ENCODE peak calls at places on chromosomes 5 and 9, in seven cellular contexts. L is HepG2, H is HCT116, N is Panc1, W is K562, K is GM12878, E is H1. M is an unnamed sample.

GRCh38 chr9:92631452-92632211 is 38.3 kb downstream of the IPPK start:
- DNase-seq in W (no peak), L (no peak), K (peak), E (no peak), H (no peak), N (no peak), M (no peak)

GRCh38 chr5:179558912-179559279 is 8.5 kb downstream of the RUFY1 start:
- DNase-seq in H (no peak), W (no peak), N (no peak), L (peak), K (no peak), E (no peak), M (peak)

GRCh38 chr9:5500441-5501235 is 9.7 kb upstream of the PDCD1LG2 start:
- DNase-seq in W (no peak), K (no peak), L (no peak), N (no peak), E (no peak), H (no peak), M (peak)

GRCh38 chr9:137619240-137620090 is 660 bp downstream of the EHMT1 start:
- DNase-seq in N (no peak), E (no peak), L (no peak), K (no peak), H (no peak), W (no peak), M (no peak)

GRCh38 chr5:180090098-180090768 is 18.7 kb upstream of the RNF130 start:
- DNase-seq in L (peak), H (peak), K (no peak), E (peak), N (no peak), W (peak), M (peak)

GRCh38 chr5:167730121-167730520 is 561.3 kb upstream of the WWC1 start:
- DNase-seq in H (no peak), L (no peak), W (no peak), N (no peak), K (no peak), E (no peak), M (no peak)

GRCh38 chr5:135264451-135265445 is 134.3 kb downstream of the MACROH2A1 start:
- DNase-seq in N (no peak), K (no peak), L (no peak), E (no peak), H (no peak), W (no peak), M (no peak)

GRCh38 chr5:8568858-8569257 is 699.9 kb downstream of the MTRR start:
- DNase-seq in W (no peak), N (no peak), L (no peak), K (no peak), E (no peak), H (no peak), M (no peak)

GRCh38 chr5:150058480-150059126 is 27.8 kb downstream of the CSF1R start:
- DNase-seq in K (no peak), E (no peak), L (no peak), H (no peak), N (no peak), W (peak), M (peak)

GRCh38 chr5:74851684-74852353 is 14.4 kb downstream of the FAM169A start:
- DNase-seq in H (no peak), W (no peak), N (no peak), L (no peak), E (no peak), K (peak), M (no peak)

GRCh38 chr5:116559673-116560164 is 14.9 kb downstream of the SEMA6A start:
- DNase-seq in W (no peak), K (no peak), L (no peak), H (no peak), N (no peak), E (no peak), M (no peak)
- TF ChIP-seq SIN3A in W (no peak), K (no peak), L (no peak), H (no peak), N (no peak), E (no peak), M (no peak)

DNA sequence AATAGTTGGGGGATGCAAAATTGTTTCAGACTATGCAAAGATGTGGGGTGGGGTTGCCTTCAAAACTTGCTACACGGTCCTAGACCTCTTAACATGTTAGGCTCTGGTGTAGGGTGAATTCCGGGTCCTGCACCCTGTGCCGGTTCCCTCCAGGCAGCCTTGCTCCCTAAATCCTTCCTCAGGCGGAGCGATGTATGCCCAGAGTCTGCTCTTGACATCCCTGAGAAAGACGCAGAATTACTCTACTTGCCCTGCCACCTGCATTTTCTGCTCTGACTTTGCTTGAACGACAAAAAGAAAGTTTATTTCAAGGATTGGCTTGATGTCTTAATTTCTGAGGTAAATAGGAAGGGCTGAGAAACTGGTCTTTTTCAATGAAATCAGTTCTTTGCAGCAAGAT is 691 bp downstream of the THBS4 start:
- DNase-seq in E (no peak), H (no peak), W (no peak), N (no peak), K (no peak), L (no peak), M (peak)
- TF ChIP-seq SIN3A in E (no peak), H (no peak), W (no peak), N (no peak), K (no peak), L (no peak), M (no peak)

GRCh38 chr5:102241809-102242421 is 54.2 kb downstream of the SLCO4C1 start:
- DNase-seq in K (no peak), H (no peak), E (no peak), W (no peak), N (no peak), L (no peak), M (no peak)

GRCh38 chr5:102243213-102243612 is 52.9 kb downstream of the SLCO4C1 start:
- DNase-seq in E (no peak), K (no peak), N (no peak), L (no peak), H (no peak), W (no peak), M (no peak)
- TF ChIP-seq SIN3A in E (no peak), K (no peak), N (no peak), L (no peak), H (no peak), W (no peak), M (no peak)

GRCh38 chr5:15245913-15246312 is 254.1 kb upstream of the FBXL7 start:
- DNase-seq in N (no peak), H (no peak), K (no peak), L (no peak), W (no peak), E (no peak), M (no peak)

GRCh38 chr5:15254607-15255006 is 245.4 kb upstream of the FBXL7 start:
- DNase-seq in W (no peak), K (no peak), E (no peak), H (no peak), L (no peak), N (no peak), M (no peak)

GRCh38 chr5:15252331-15252730 is 247.6 kb upstream of the FBXL7 start:
- DNase-seq in H (no peak), E (no peak), N (no peak), L (no peak), K (no peak), W (no peak), M (no peak)

GRCh38 chr5:15248731-15249130 is 251.2 kb upstream of the FBXL7 start:
- DNase-seq in E (no peak), H (no peak), N (no peak), W (no peak), L (no peak), K (no peak), M (no peak)

DNA sequence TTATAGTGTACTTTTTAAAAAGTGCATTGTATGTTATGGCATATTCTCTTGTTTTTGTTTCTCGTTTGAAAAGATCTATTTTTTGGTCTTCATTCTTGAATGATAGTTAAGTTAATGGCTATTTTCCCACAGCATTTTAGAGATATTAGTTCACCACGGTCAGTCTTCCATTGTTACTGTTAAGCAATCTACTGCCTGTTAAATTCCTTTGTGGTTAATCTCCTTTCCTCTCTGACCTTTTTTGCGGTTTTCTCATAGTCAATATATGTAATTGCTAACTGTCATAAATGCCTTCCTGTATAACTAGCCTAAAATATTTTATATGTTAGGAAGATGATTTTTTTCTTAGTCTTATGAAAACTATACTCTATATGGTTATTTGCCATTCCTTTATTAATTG is 250.8 kb upstream of the FBXL7 start:
- DNase-seq in K (no peak), L (no peak), H (no peak), E (no peak), W (no peak), N (peak), M (no peak)
- TF ChIP-seq SIN3A in K (no peak), L (no peak), H (no peak), E (no peak), W (no peak), N (no peak), M (no peak)

GRCh38 chr9:135524130-135524861 is 3.1 kb downstream of the LCN1 start:
- DNase-seq in L (no peak), E (no peak), N (no peak), K (no peak), W (peak), H (no peak), M (no peak)

GRCh38 chr9:135523521-135524129 is 2.4 kb downstream of the LCN1 start:
- DNase-seq in K (no peak), H (no peak), L (no peak), W (peak), E (no peak), N (no peak), M (no peak)

GRCh38 chr9:135526730-135527571 is 5.7 kb downstream of the LCN1 start:
- DNase-seq in N (no peak), H (no peak), E (no peak), W (peak), K (no peak), L (peak), M (no peak)

GRCh38 chr9:135526089-135526729 is 5.0 kb downstream of the LCN1 start:
- DNase-seq in K (no peak), E (no peak), H (no peak), N (no peak), L (no peak), W (no peak), M (no peak)

DNA sequence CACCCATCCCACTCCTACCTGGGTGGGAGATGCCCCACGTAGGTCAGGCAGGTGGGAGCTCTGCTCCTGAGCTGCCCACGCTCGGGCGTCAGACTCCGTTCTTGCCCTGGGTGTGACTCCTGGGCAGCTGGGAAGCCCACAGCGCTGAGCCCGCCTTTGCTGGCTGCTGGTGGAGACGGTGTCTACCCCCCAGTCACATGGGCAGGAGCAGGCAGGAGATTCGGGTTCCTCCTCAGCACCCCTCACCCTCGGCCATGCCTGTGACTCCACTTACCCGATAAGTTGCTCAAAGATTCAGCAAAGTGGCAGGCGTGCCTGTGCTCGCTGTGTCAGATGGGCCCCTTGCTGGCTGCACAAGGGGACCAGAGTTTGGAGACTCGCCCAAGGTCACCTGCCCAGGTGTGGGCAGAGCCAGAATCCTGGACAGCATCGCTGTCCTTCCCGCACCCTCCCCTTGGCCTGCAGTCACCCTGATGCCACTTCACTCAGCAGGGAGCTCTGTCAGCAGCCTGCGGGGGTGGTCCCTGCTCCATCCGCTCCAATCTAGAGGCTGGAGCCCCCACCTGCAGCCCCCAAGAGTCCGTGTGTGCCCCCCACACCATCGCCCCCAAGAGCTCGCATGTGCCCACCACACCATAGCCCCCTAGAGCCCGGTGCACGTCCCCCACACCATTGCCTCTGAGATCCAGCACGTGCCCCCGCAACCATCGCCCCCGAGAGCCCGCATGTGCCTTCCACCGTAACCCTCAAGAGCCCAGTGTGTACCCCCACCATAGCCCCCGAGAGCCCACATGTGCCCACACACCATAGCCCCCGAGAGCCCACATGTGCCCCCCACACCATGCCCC is 4.2 kb downstream of the LCN1 start:
- DNase-seq in L (no peak), H (no peak), W (no peak), E (no peak), N (no peak), K (no peak), M (no peak)
- TF ChIP-seq SIN3A in L (no peak), H (no peak), W (no peak), E (no peak), N (no peak), K (no peak), M (no peak)

DNA sequence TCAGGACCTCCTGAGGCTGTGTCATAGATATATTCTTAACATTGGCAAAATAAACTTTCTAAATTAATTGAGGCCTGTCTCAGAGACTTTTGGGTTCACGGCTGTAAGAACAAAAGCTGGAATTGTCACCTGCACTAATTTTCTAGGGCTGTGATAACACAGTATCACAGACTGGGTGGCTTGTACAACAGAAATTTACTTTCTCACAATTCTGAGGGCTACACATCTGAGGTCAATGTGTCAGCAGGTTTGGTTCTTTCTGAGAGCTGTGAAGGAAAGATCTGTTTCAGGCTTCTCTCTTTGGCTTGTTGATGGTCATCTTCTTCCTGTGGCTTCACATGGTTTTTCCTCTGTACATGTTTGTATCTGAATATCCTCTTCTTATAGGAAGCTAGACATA is 29.2 kb upstream of the NFIL3 start:
- DNase-seq in K (no peak), E (no peak), H (no peak), L (no peak), N (no peak), W (no peak), M (no peak)
- TF ChIP-seq SIN3A in K (no peak), E (no peak), H (no peak), L (no peak), N (no peak), W (no peak), M (no peak)

GRCh38 chr9:136282272-136282861 is 21.5 kb downstream of the CCDC187 start:
- DNase-seq in H (no peak), L (no peak), K (no peak), N (no peak), E (no peak), W (peak), M (no peak)
- TF ChIP-seq SIN3A in H (no peak), L (no peak), K (no peak), N (no peak), E (no peak), W (no peak), M (no peak)

M was measured in SK-N-SH.